ENCODE peak calls at places on chromosomes 5 and 9, in eight cellular contexts. X, P, B, Y, U, Z, H and Q are unnamed samples.

GRCh38 chr5:138469540-138470321 is 4.5 kb downstream of the EGR1 start:
- DNase-seq in H (no peak), X (no peak), U (peak), Y (no peak), P (no peak), Z (peak), B (peak), Q (no peak)

GRCh38 chr9:125189011-125189360 is 617 bp downstream of the PPP6C start:
- DNase-seq in U (peak), Z (no peak), B (peak), X (peak), Y (no peak), H (no peak), P (no peak), Q (peak)

GRCh38 chr5:150163547-150164059 is 3.0 kb upstream of the CDX1 start:
- DNase-seq in P (peak), Z (peak), H (no peak), B (no peak), U (peak), X (no peak), Y (peak), Q (no peak)

GRCh38 chr9:70061776-70062175 is 18.1 kb downstream of the MAMDC2 start:
- DNase-seq in H (no peak), B (no peak), Z (no peak), P (no peak), X (no peak), Y (no peak), U (no peak), Q (no peak)

GRCh38 chr5:16411741-16412455 is 53.7 kb downstream of the ZNF622 start:
- DNase-seq in H (no peak), Z (no peak), X (no peak), P (peak), U (no peak), Y (no peak), B (no peak), Q (no peak)

GRCh38 chr5:150138551-150139265 is 16.9 kb downstream of the PDGFRB start:
- DNase-seq in U (no peak), P (no peak), Z (peak), X (no peak), B (no peak), H (no peak), Y (peak), Q (peak)

GRCh38 chr9:2285411-2285810 is 270.3 kb downstream of the SMARCA2 start:
- DNase-seq in H (no peak), X (no peak), Z (no peak), Y (no peak), B (no peak), U (no peak), P (no peak), Q (no peak)

GRCh38 chr5:141821430-141821925 is 56.7 kb downstream of the PCDH1 start:
- DNase-seq in Z (no peak), B (no peak), Y (no peak), H (peak), X (no peak), U (no peak), P (no peak), Q (no peak)

GRCh38 chr9:34514401-34514800 is 8.4 kb downstream of the ENHO start:
- DNase-seq in B (no peak), U (no peak), Y (no peak), P (no peak), Z (no peak), H (no peak), X (no peak), Q (no peak)

GRCh38 chr9:84592918-84593317 is 76.6 kb upstream of the NTRK2 start:
- DNase-seq in U (no peak), Z (no peak), H (no peak), X (no peak), Y (no peak), B (no peak), P (no peak), Q (no peak)

GRCh38 chr5:45796959-45797553 is 100.9 kb upstream of the HCN1 start:
- DNase-seq in B (no peak), H (no peak), X (no peak), Z (no peak), U (no peak), Y (no peak), P (no peak), Q (no peak)

GRCh38 chr9:38343037-38343436 is 49.5 kb upstream of the ALDH1B1 start:
- DNase-seq in X (no peak), B (no peak), H (no peak), P (peak), Y (no peak), U (no peak), Z (no peak), Q (no peak)

GRCh38 chr5:178642351-178642909 is 15.6 kb upstream of the CLK4 start:
- DNase-seq in X (no peak), U (no peak), P (peak), H (peak), Y (no peak), Z (no peak), B (peak), Q (no peak)

GRCh38 chr5:178637356-178638069 is 10.7 kb upstream of the CLK4 start:
- DNase-seq in X (no peak), B (no peak), Y (no peak), Z (no peak), P (peak), U (no peak), H (no peak), Q (no peak)

GRCh38 chr5:178644826-178645545 is 18.1 kb upstream of the CLK4 start:
- DNase-seq in U (no peak), B (no peak), P (no peak), Z (no peak), Y (no peak), H (peak), X (no peak), Q (no peak)

GRCh38 chr5:178641711-178642110 is 14.9 kb upstream of the CLK4 start:
- DNase-seq in Y (no peak), X (no peak), U (no peak), H (no peak), Z (no peak), B (no peak), P (peak), Q (no peak)

GRCh38 chr5:178640331-178641045 is 13.6 kb upstream of the CLK4 start:
- DNase-seq in B (no peak), Z (no peak), P (peak), X (no peak), U (no peak), H (no peak), Y (no peak), Q (no peak)
- TF ChIP-seq CTCF in B (no peak), Z (no peak), P (no peak), X (no peak), U (no peak), H (no peak), Y (no peak), Q (no peak)

GRCh38 chr9:86614871-86615849 is 260.9 kb upstream of the TUT7 start:
- DNase-seq in X (no peak), Z (no peak), H (no peak), U (no peak), B (peak), P (no peak), Y (no peak), Q (peak)
- TF ChIP-seq CTCF in X (peak), Z (no peak), H (peak), U (peak), B (peak), P (peak), Y (peak), Q (peak)

DNA sequence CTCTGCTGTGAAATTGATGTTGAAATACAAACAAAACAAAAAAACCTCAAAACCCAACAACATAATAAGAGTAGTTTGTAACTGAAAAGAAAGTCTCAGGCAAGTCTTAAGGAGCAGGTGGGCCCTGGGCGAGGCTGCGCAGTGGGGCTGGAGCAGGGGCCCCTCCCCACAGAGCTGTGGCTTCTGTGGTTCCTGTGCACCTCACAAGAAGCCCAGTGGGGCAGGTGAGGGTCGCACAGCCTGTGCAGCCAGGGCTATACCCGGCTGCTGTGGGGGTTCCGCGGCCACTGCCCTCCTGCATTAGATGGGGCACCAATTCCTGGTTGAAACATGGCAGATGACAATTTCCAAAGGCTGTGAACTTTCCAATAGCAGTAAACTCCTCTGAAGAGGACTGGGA is 75.3 kb downstream of the TRIO start:
- DNase-seq in B (no peak), P (no peak), H (no peak), Z (no peak), U (no peak), X (no peak), Y (no peak), Q (no peak)
- TF ChIP-seq CTCF in B (no peak), P (no peak), H (no peak), Z (no peak), U (no peak), X (no peak), Y (no peak), Q (no peak)

GRCh38 chr5:94908889-94909480 is 290.5 kb downstream of the SLF1 start:
- DNase-seq in H (peak), P (no peak), B (peak), Z (no peak), X (peak), Y (no peak), U (no peak), Q (peak)
- TF ChIP-seq CTCF in H (peak), P (peak), B (peak), Z (peak), X (peak), Y (peak), U (peak), Q (peak)